ENCODE peak calls at places on chromosome 10, in six cellular contexts. C, S, W, R, X and H are unnamed samples.

GRCh38 chr10:70315276-70315675 is 31.5 kb upstream of the NPFFR1 start:
- DNase-seq in W (no peak), R (no peak), S (no peak), X (no peak), C (no peak), H (no peak)

GRCh38 chr10:113644185-113645120 is 19.4 kb downstream of the NRAP start:
- DNase-seq in R (peak), C (no peak), X (peak), W (no peak), S (peak), H (no peak)

GRCh38 chr10:121796342-121796741 is 131.5 kb downstream of the ATE1 start:
- DNase-seq in C (no peak), X (no peak), W (no peak), S (no peak), R (no peak), H (no peak)

GRCh38 chr10:96673318-96674099 is 46.8 kb downstream of the PIK3AP1 start:
- DNase-seq in C (peak), R (peak), W (peak), X (peak), S (peak), H (peak)

GRCh38 chr10:14595526-14596182 is 179.0 kb downstream of the FAM107B start:
- DNase-seq in C (no peak), R (no peak), S (no peak), X (no peak), W (no peak), H (no peak)

GRCh38 chr10:22740180-22740579 is 25.8 kb upstream of the PIP4K2A start:
- DNase-seq in C (no peak), X (no peak), S (peak), W (no peak), R (peak), H (no peak)

GRCh38 chr10:44960482-44961230 is 1.1 kb downstream of the RASSF4 start:
- DNase-seq in S (no peak), R (no peak), W (no peak), C (peak), X (no peak), H (no peak)

GRCh38 chr10:89332092-89332633 is 4.4 kb downstream of the IFIT3 start:
- DNase-seq in X (peak), R (peak), C (no peak), W (peak), S (peak), H (peak)

GRCh38 chr10:61750943-61751471 is 88.3 kb downstream of the CABCOCO1 start:
- DNase-seq in C (peak), W (peak), R (peak), S (peak), X (peak), H (peak)

GRCh38 chr10:19731560-19731959 is 84.7 kb upstream of the PLXDC2 start:
- DNase-seq in C (no peak), S (no peak), R (no peak), W (no peak), X (no peak), H (no peak)

GRCh38 chr10:44476421-44476820 is 91.5 kb upstream of the CXCL12 start:
- DNase-seq in C (no peak), X (no peak), S (no peak), W (no peak), R (no peak), H (no peak)

GRCh38 chr10:28552775-28553174 is 19.9 kb downstream of the WAC start:
- DNase-seq in S (no peak), X (no peak), C (no peak), W (no peak), R (no peak), H (no peak)

GRCh38 chr10:91201213-91201996 is 19.1 kb upstream of the PCGF5 start:
- DNase-seq in R (peak), S (peak), X (no peak), W (peak), C (no peak), H (no peak)

GRCh38 chr10:59748834-59749233 is 4.4 kb downstream of the MRLN start:
- DNase-seq in R (no peak), S (peak), C (no peak), W (no peak), X (no peak), H (peak)

GRCh38 chr10:78868048-78868447 is 200.7 kb upstream of the ZMIZ1 start:
- DNase-seq in R (no peak), C (no peak), W (no peak), S (no peak), X (no peak), H (no peak)

GRCh38 chr10:99784025-99784730 is 1.7 kb downstream of the ABCC2 start:
- DNase-seq in S (peak), R (peak), X (peak), C (no peak), W (no peak), H (peak)